ENCODE peak calls at places on chromosome X, in four cellular contexts. T is GM12878, H is HepG2, A is K562. P is an unnamed sample.

GRCh38 chrX:136453771-136454170 is 34.0 kb upstream of the BRS3 start:
- DNase-seq in T (no peak), H (no peak), A (no peak), P (no peak)

GRCh38 chrX:38880460-38880859 is 79.2 kb downstream of the MID1IP1 start:
- DNase-seq in T (no peak), H (peak), A (no peak), P (no peak)

GRCh38 chrX:108312011-108312410 is 126.2 kb downstream of the COL4A6 start:
- DNase-seq in T (no peak), H (no peak), A (no peak), P (no peak)

GRCh38 chrX:38085797-38086196 is 79.4 kb downstream of the SYTL5 start:
- DNase-seq in T (no peak), H (no peak), A (no peak), P (no peak)

GRCh38 chrX:101931494-101932248 is at the start of gene ZMAT1:
- DNase-seq in T (peak), H (peak), A (peak), P (peak)

GRCh38 chrX:141642979-141643378 is 53.5 kb downstream of the SPANXA2 start:
- DNase-seq in T (no peak), H (no peak), A (no peak), P (no peak)

GRCh38 chrX:132467029-132467428 is 21.8 kb downstream of the MBNL3 start:
- DNase-seq in T (no peak), H (no peak), A (no peak), P (no peak)

GRCh38 chrX:116204947-116205346 is 34.4 kb downstream of the AGTR2 start:
- DNase-seq in T (no peak), H (peak), A (peak), P (no peak)

GRCh38 chrX:151752847-151753246 is 18.3 kb downstream of the CNGA2 start:
- DNase-seq in T (no peak), H (no peak), A (no peak), P (no peak)

GRCh38 chrX:67674741-67675140 is 130.9 kb downstream of the AR start:
- DNase-seq in T (no peak), H (no peak), A (no peak), P (no peak)

GRCh38 chrX:101287402-101287801 is 3.7 kb downstream of the TAF7L start:
- DNase-seq in T (peak), H (peak), A (peak), P (no peak)

GRCh38 chrX:45385767-45386166 is 185.1 kb upstream of the DIPK2B start:
- DNase-seq in T (no peak), H (no peak), A (no peak), P (no peak)

GRCh38 chrX:155070975-155071693 is at the start of the genes BRCC3, CMC4 and MTCP1:
- DNase-seq in T (peak), H (peak), A (peak), P (peak)

GRCh38 chrX:128464091-128464490 is 411.9 kb upstream of the ACTRT1 start:
- DNase-seq in T (no peak), H (peak), A (no peak), P (no peak)

GRCh38 chrX:118251251-118251650 is 94.7 kb upstream of the WDR44 start:
- DNase-seq in T (no peak), H (no peak), A (no peak), P (no peak)

GRCh38 chrX:154840856-154841255 is 6.4 kb upstream of the SMIM9 start:
- DNase-seq in T (no peak), H (peak), A (peak), P (no peak)

GRCh38 chrX:21943460-21944135 is 3.1 kb downstream of the SMS start:
- DNase-seq in T (no peak), H (no peak), A (no peak), P (no peak)

GRCh38 chrX:43559643-43560042 is 96.5 kb upstream of the MAOA start:
- DNase-seq in T (no peak), H (peak), A (peak), P (peak)

GRCh38 chrX:149638860-149639259 is 7.3 kb upstream of the TMEM185A start:
- DNase-seq in T (no peak), H (no peak), A (no peak), P (no peak)
- TF ChIP-seq CREM in T (no peak), H (no peak), A (no peak), P (no peak)

DNA sequence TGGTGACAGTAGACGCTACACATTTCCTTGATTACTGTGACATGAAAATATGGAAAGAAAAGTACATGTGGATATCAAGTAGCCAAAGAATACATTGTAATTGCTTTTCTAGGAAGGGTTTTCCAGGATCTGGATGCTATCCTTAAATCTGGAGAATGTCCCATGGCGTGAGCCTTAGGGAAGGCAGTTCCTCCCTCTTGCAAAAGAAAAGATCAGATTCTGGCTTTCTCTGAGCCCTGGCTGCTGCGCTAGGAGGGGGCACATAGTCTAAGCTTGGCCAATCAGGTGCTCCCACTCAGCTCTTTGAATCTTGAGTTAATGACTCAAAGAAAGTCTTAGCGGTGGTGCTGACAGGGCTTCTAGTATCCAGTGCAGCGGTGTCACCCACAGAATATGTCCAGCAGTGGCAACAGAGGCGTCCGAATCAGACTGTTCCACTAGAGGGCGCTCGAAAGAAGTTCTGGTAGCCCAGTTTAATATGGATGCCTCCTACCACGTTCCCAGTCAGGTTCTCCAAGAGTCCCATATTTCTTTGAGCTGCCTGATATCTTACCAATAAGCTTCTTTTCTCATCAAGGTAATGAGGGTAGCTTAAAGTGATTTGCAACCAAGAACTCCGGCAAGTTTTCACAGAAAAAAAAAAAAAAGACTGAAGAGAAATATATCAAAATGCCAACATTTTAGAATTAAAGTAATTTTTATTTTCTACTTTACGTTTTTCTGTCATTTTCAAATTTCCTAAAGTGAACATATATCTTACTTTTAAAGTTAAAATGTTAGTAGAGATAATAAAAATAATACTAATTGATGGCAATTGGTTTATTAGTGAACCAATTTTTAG is 213.4 kb upstream of the S100G start:
- DNase-seq in T (peak), H (peak), A (peak), P (peak)
- TF ChIP-seq CREM in T (no peak), H (no peak), A (no peak), P (no peak)

DNA sequence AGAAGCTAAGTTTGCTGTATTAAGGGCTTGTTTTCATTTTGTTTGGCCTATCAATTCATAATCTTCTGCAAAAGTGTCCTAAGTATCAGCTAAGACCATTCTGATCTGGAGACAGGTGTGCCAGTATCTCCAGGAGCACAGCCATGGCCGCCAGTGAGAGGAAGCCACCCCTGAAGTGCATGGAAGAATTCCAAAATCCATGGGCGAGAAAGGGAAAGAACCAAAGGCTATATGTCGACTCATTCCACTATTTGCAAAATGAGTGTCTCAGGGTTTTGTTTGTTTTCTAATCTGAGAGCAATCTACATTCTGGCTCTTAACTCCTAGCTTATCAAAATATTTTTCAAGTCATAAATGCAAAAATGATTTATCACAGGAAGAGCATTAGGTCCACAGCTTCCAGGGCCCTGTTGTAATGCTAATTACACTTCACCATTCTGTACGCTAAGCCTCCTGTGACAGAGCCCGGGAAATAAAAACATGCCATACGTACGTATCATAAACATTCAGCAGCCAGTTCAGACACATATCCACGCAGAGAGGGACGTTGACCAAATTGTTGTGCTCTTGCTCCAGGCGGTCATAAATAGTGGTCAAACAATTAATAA is 137.3 kb upstream of the FTHL17 start:
- DNase-seq in T (no peak), H (no peak), A (no peak), P (no peak)
- TF ChIP-seq CREM in T (no peak), H (no peak), A (no peak), P (no peak)

GRCh38 chrX:15683193-15683592 is 18.6 kb upstream of the CLTRN start:
- DNase-seq in T (no peak), H (no peak), A (no peak), P (no peak)

DNA sequence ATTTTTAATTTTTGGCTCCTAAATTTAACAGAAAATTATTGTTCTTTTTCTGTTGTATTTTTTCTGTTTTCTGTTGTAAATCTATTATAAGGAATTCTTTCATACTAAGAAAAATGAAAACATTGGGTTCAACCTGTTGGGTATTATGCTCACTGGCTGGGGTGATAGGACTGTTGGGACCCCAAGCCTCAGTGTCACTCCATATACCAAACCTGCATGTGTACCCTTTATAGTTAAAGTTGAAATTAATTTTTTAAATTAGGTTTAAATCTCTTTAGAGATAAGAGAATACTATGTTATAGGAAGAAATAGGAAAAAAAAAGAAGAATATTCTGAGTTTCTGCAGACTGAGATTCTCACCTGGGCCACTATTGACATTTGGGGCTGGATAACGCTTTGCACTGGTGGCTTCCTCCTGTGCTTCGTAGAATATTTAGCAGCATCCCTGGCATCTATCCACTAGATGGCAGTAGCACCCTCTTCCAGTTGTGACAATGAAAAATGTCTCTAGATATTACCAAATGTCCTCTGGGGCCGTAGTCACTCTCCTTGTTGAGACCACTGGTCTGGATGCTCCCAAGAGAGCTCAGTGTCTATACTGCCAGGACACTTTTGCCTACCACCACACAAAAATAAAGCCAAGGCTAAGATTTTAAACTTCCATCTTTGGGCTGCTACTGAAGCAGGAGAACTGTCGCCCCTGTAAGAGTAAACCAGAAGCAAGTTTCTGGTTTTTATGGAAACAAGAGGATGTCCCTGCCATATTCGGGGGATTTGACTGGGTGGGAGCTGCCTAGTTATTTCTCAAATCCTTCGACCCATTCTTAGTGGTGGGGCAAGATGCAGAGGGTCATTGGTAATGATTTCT is 22.4 kb upstream of the CLTRN start:
- DNase-seq in T (peak), H (peak), A (peak), P (peak)
- TF ChIP-seq CREM in T (no peak), H (no peak), A (no peak), P (no peak)

P was measured in WTC11.